ENCODE peak calls at places on chromosome 13, in six cellular contexts. W is nucleus accumbens; J is RKO; X is activated CD8-positive, alpha-beta memory T cell treated with anti-CD3 and anti-CD28 coated beads for 1 hour; O is AG09319; A is A172. U is an unnamed sample.

GRCh38 chr13:43874512-43875092 is 4.9 kb downstream of the CCDC122 start:
- DNase-seq in W (no peak), O (no peak), A (peak; percentile 17), J (peak; percentile 71), X (no peak), U (no peak)

GRCh38 chr13:28955264-28955966 is 135.3 kb downstream of the MTUS2 start:
- DNase-seq in W (no peak), A (no peak), X (no peak), O (no peak), J (no peak), U (no peak)

GRCh38 chr13:40677064-40677463 is 10.6 kb upstream of the FOXO1 start:
- DNase-seq in X (no peak), W (no peak), A (no peak), O (no peak), J (no peak), U (no peak)

GRCh38 chr13:47168086-47168485 is 271.2 kb upstream of the HTR2A start:
- DNase-seq in A (peak; percentile 11), O (no peak), J (no peak), X (no peak), W (no peak), U (no peak)

GRCh38 chr13:114063545-114064515 is 68.6 kb downstream of the RASA3 start:
- DNase-seq in X (peak; percentile 20), W (no peak), O (peak; percentile 51), A (peak; percentile 74), J (peak; percentile 35), U (no peak)

GRCh38 chr13:77544365-77544764 is 8.9 kb downstream of the SCEL start:
- DNase-seq in W (peak; percentile 24), X (no peak), O (no peak), A (no peak), J (no peak), U (no peak)

GRCh38 chr13:106151056-106151699 is 384.3 kb downstream of the EFNB2 start:
- DNase-seq in X (no peak), J (peak; percentile 32), A (peak; percentile 100), O (peak; percentile 35), W (no peak), U (no peak)

GRCh38 chr13:29722415-29722814 is 126.9 kb upstream of the SLC7A1 start:
- DNase-seq in A (no peak), W (no peak), O (no peak), X (no peak), J (no peak), U (no peak)

GRCh38 chr13:20247963-20248362 is 15.8 kb upstream of the GJB6 start:
- DNase-seq in O (no peak), A (no peak), J (peak; percentile 25), W (no peak), X (no peak), U (no peak)

GRCh38 chr13:75178436-75178835 is 303.5 kb downstream of the TBC1D4 start:
- DNase-seq in X (no peak), W (no peak), O (no peak), J (no peak), A (no peak), U (no peak)

GRCh38 chr13:101626925-101627555 is 174.6 kb downstream of the ITGBL1 start:
- DNase-seq in W (no peak), O (no peak), J (no peak), A (peak; percentile 18), X (no peak), U (peak; percentile 27)

GRCh38 chr13:65336916-65337315 is 1893.2 kb downstream of the PCDH9 start:
- DNase-seq in J (no peak), X (no peak), O (peak; percentile 0), A (peak; percentile 35), W (no peak), U (no peak)

GRCh38 chr13:40399756-40400155 is 266.7 kb downstream of the FOXO1 start:
- DNase-seq in J (no peak), O (no peak), W (no peak), A (no peak), X (no peak), U (no peak)

GRCh38 chr13:32008518-32009175 is 22.9 kb upstream of the FRY start:
- DNase-seq in J (no peak), O (no peak), X (no peak), W (no peak), A (no peak), U (no peak)

GRCh38 chr13:57633950-57634828 is 2.6 kb downstream of the PCDH17 start:
- DNase-seq in W (peak; percentile 65), J (no peak), O (no peak), X (no peak), A (no peak), U (peak; percentile 13)

GRCh38 chr13:57611956-57612355 is 19.6 kb upstream of the PCDH17 start:
- DNase-seq in W (no peak), A (no peak), J (no peak), X (no peak), O (no peak), U (no peak)

GRCh38 chr13:20940083-20940482 is 37.5 kb upstream of the XPO4 start:
- DNase-seq in A (peak; percentile 4), O (peak; percentile 8), W (no peak), X (no peak), J (no peak), U (no peak)

GRCh38 chr13:112246731-112247470 is 129.3 kb upstream of the SPACA7 start:
- DNase-seq in J (no peak), A (no peak), O (no peak), W (no peak), X (no peak), U (no peak)

GRCh38 chr13:106417467-106418110 is 117.9 kb downstream of the EFNB2 start:
- DNase-seq in A (no peak), W (no peak), O (no peak), X (no peak), J (peak; percentile 35), U (no peak)

GRCh38 chr13:29922896-29923295 is 72.5 kb upstream of the UBL3 start:
- DNase-seq in J (peak; percentile 42), O (no peak), X (no peak), A (peak; percentile 22), W (no peak), U (no peak)

GRCh38 chr13:87537946-87538345 is 133.2 kb upstream of the SLITRK5 start:
- DNase-seq in O (no peak), W (no peak), X (no peak), A (no peak), J (no peak), U (no peak)

U was measured in GM13976.